ENCODE peak calls at places on chromosomes 3 and 15, in eight cellular contexts. E is fibroblast of mammary gland; C is nephron progenitor cell; V is psoas muscle; Y is esophagus muscularis mucosa; K is CD8-positive, alpha-beta T cell; D is neural crest cell; Z is fibroblast of the aortic adventitia. W is an unnamed sample.

GRCh38 chr3:104088738-104089137 is 1278.0 kb upstream of the ALCAM start:
- DNase-seq in E (no peak), C (no peak), V (no peak), Y (no peak), K (no peak), D (no peak), Z (no peak), W (no peak)

GRCh38 chr3:13461169-13462124 is 18.7 kb upstream of the HDAC11 start:
- DNase-seq in E (peak; percentile 49), C (peak; percentile 84), V (peak; percentile 66), Y (no peak), K (peak; percentile 49), D (peak; percentile 64), Z (no peak), W (peak; percentile 52)

GRCh38 chr3:39378092-39378491 is 5.1 kb upstream of the SLC25A38 start:
- DNase-seq in E (peak; percentile 33), C (peak; percentile 47), V (no peak), Y (no peak), K (peak; percentile 23), D (peak; percentile 9), Z (peak; percentile 22), W (peak; percentile 34)

GRCh38 chr15:52252781-52253180 is 42.8 kb downstream of the MYO5C start:
- DNase-seq in E (peak; percentile 96), C (no peak), V (no peak), Y (no peak), K (no peak), D (no peak), Z (peak; percentile 90), W (no peak)

GRCh38 chr15:39391230-39391629 is 189.6 kb upstream of the THBS1 start:
- DNase-seq in E (peak; percentile 40), C (no peak), V (no peak), Y (no peak), K (no peak), D (no peak), Z (peak; percentile 40), W (no peak)

GRCh38 chr15:23073890-23074631 is 34.7 kb upstream of the TUBGCP5 start:
- DNase-seq in E (no peak), C (no peak), V (no peak), Y (no peak), K (no peak), D (no peak), Z (no peak), W (no peak)

GRCh38 chr3:154758109-154758868 is 321.8 kb upstream of the MME start:
- DNase-seq in E (peak; percentile 65), C (no peak), V (no peak), Y (no peak), K (no peak), D (no peak), Z (peak; percentile 70), W (no peak)

GRCh38 chr3:171556133-171556532 is 95.9 kb upstream of the TNIK start:
- DNase-seq in E (no peak), C (no peak), V (no peak), Y (no peak), K (no peak), D (no peak), Z (no peak), W (no peak)

GRCh38 chr15:81573098-81573746 is 199.2 kb upstream of the TMC3 start:
- DNase-seq in E (no peak), C (no peak), V (no peak), Y (no peak), K (no peak), D (no peak), Z (no peak), W (no peak)

GRCh38 chr15:90465930-90466567 is 63.7 kb upstream of the CRTC3 start:
- DNase-seq in E (peak; percentile 58), C (no peak), V (no peak), Y (no peak), K (no peak), D (no peak), Z (peak; percentile 66), W (no peak)

GRCh38 chr15:75104804-75105557 is 81.6 kb downstream of the PPCDC start:
- DNase-seq in E (peak; percentile 96), C (no peak), V (no peak), Y (no peak), K (no peak), D (no peak), Z (peak; percentile 93), W (no peak)

GRCh38 chr3:8777201-8777977 is 8.0 kb upstream of the OXTR start:
- DNase-seq in E (no peak), C (no peak), V (no peak), Y (peak; percentile 31), K (no peak), D (no peak), Z (no peak), W (no peak)

GRCh38 chr3:176697284-176697889 is 499.9 kb downstream of the TBL1XR1 start:
- DNase-seq in E (no peak), C (peak; percentile 10), V (no peak), Y (no peak), K (no peak), D (no peak), Z (no peak), W (no peak)

GRCh38 chr3:170811515-170811914 is 58.5 kb downstream of the RPL22L1 start:
- DNase-seq in E (peak; percentile 74), C (no peak), V (no peak), Y (no peak), K (no peak), D (no peak), Z (peak; percentile 68), W (no peak)

GRCh38 chr3:13198480-13198879 is 125.3 kb upstream of the IQSEC1 start:
- DNase-seq in E (no peak), C (no peak), V (no peak), Y (no peak), K (no peak), D (no peak), Z (no peak), W (no peak)

GRCh38 chr3:100189444-100189964 is 71.3 kb upstream of the TBC1D23 start:
- DNase-seq in E (no peak), C (no peak), V (no peak), Y (peak; percentile 47), K (no peak), D (no peak), Z (no peak), W (no peak)

GRCh38 chr3:126646662-126647061 is 8.3 kb downstream of the TXNRD3 start:
- DNase-seq in E (no peak), C (no peak), V (no peak), Y (no peak), K (no peak), D (no peak), Z (peak; percentile 28), W (no peak)

GRCh38 chr3:143427626-143428025 is 308.1 kb downstream of the CHST2 start:
- DNase-seq in E (no peak), C (no peak), V (no peak), Y (no peak), K (no peak), D (no peak), Z (no peak), W (no peak)

GRCh38 chr15:95922431-95922830 is 408.1 kb upstream of the NR2F2 start:
- DNase-seq in E (peak; percentile 1), C (no peak), V (no peak), Y (no peak), K (no peak), D (no peak), Z (no peak), W (no peak)

GRCh38 chr15:83653288-83653638 is 660 bp upstream of the ADAMTSL3 start:
- DNase-seq in E (no peak), C (no peak), V (no peak), Y (no peak), K (no peak), D (no peak), Z (no peak), W (no peak)

GRCh38 chr15:83653639-83654378 is at the start of gene ADAMTSL3:
- DNase-seq in E (peak; percentile 28), C (peak; percentile 68), V (peak; percentile 86), Y (peak; percentile 93), K (no peak), D (peak; percentile 17), Z (peak; percentile 39), W (peak; percentile 23)

GRCh38 chr15:83655237-83655616 is 1.3 kb downstream of the ADAMTSL3 start:
- DNase-seq in E (no peak), C (no peak), V (no peak), Y (peak; percentile 74), K (no peak), D (no peak), Z (no peak), W (no peak)

GRCh38 chr15:83656192-83656591 is 2.3 kb downstream of the ADAMTSL3 start:
- DNase-seq in E (no peak), C (no peak), V (no peak), Y (peak; percentile 37), K (no peak), D (no peak), Z (no peak), W (no peak)

DNA sequence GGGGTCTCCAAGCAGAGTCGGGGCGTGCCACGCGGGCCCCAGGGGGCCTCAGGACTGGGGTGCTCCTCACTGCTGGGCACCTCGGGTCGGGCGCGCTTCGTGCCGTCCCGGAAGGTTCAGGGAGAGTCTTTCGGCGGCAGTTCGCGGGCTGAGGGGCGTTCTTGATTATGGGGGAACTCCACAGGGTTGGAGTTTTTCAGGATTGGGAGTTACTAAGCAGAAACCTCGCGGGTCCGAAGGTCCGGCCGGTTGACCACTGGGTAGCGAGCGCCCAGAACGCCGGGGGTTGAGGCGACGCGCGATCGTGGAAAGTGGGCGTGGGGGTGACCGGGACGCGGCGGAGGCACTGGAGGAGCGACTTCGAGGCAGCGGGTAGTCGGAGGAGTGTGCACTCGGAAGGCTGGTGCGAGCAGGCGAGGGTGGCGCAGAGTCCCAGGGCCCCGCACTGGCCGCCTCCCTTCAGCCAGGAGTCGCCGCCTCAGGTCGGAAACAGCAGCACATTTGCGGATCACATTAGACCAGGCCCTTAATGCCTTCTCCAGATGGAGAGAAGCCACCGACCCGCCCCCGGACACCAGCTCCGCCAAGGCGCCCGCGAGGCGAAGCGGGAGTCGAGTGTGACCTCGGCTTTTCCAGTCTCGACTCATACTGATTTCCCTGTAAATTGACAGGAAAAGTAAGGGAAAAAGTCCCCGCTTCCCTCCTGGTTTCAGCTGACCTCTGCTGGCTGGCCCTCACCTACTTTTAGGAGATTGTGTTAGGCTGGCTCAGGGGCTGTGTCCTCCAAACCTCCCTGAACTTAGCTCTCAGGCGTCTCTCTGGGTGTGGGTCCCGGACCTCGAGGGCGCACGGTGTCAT is 685 bp downstream of the ADAMTSL3 start:
- DNase-seq in E (peak; percentile 7), C (peak; percentile 53), V (peak; percentile 72), Y (peak; percentile 92), K (no peak), D (no peak), Z (no peak), W (no peak)
- TF ChIP-seq CTCF in E (no peak), C (no peak), V (no peak), Y (peak; percentile 13), K (no peak), D (peak; percentile 11), Z (no peak), W (no peak)

GRCh38 chr3:63960048-63960711 is 48.0 kb upstream of the SCAANT1 start:
- DNase-seq in E (peak; percentile 81), C (no peak), V (peak; percentile 61), Y (no peak), K (no peak), D (no peak), Z (peak; percentile 82), W (no peak)
- TF ChIP-seq CTCF in E (no peak), C (no peak), V (no peak), Y (no peak), K (no peak), D (no peak), Z (no peak), W (no peak)

GRCh38 chr3:50327943-50328691 is at the start of gene TUSC2:
- DNase-seq in E (peak; percentile 93), C (peak; percentile 96), V (peak; percentile 98), Y (peak; percentile 99), K (peak; percentile 85), D (peak; percentile 93), Z (peak; percentile 95), W (peak; percentile 91)
- TF ChIP-seq CTCF in E (no peak), C (no peak), V (no peak), Y (no peak), K (no peak), D (no peak), Z (no peak), W (no peak)

GRCh38 chr3:122558605-122559004 is 5.5 kb downstream of the PARP9 start:
- DNase-seq in E (no peak), C (no peak), V (no peak), Y (no peak), K (no peak), D (no peak), Z (no peak), W (no peak)
- TF ChIP-seq CTCF in E (no peak), C (no peak), V (no peak), Y (no peak), K (no peak), D (no peak), Z (no peak), W (no peak)